ENCODE peak calls at places on chromosomes 5 and 9, in seven cellular contexts. C, L, J, B, F, D and Y are unnamed samples.

GRCh38 chr9:94913550-94913949 is 187.1 kb downstream of the AOPEP start:
- DNase-seq in C (no peak), L (no peak), J (no peak), B (no peak), F (no peak), D (no peak), Y (no peak)

GRCh38 chr5:83077662-83078261 is 415 bp downstream of the XRCC4 start:
- DNase-seq in C (no peak), L (no peak), J (peak), B (no peak), F (no peak), D (peak), Y (no peak)

GRCh38 chr5:146947181-146947941 is 68.8 kb upstream of the PPP2R2B start:
- DNase-seq in C (no peak), L (no peak), J (peak), B (peak), F (no peak), D (peak), Y (peak)

GRCh38 chr5:132055808-132056609 is 4.4 kb upstream of the IL3 start:
- DNase-seq in C (no peak), L (peak), J (no peak), B (no peak), F (no peak), D (peak), Y (no peak)

GRCh38 chr5:150114773-150115408 is 28.5 kb upstream of the CSF1R start:
- DNase-seq in C (peak), L (peak), J (no peak), B (no peak), F (no peak), D (no peak), Y (no peak)

GRCh38 chr5:67299317-67299716 is 102.7 kb upstream of the CD180 start:
- DNase-seq in C (no peak), L (no peak), J (no peak), B (no peak), F (no peak), D (no peak), Y (no peak)

GRCh38 chr9:120358877-120359276 is 221.1 kb downstream of the CDK5RAP2 start:
- DNase-seq in C (no peak), L (no peak), J (no peak), B (no peak), F (no peak), D (no peak), Y (no peak)

GRCh38 chr5:73160239-73160671 is 12.7 kb upstream of the TMEM174 start:
- DNase-seq in C (no peak), L (no peak), J (no peak), B (no peak), F (peak), D (peak), Y (peak)

GRCh38 chr9:91727316-91727861 is 222.6 kb downstream of the ROR2 start:
- DNase-seq in C (peak), L (no peak), J (peak), B (peak), F (no peak), D (peak), Y (peak)

GRCh38 chr5:118963169-118963568 is 25.2 kb downstream of the DTWD2 start:
- DNase-seq in C (no peak), L (no peak), J (no peak), B (no peak), F (no peak), D (no peak), Y (no peak)

GRCh38 chr9:70324963-70325362 is 66.2 kb downstream of the SMC5 start:
- DNase-seq in C (no peak), L (no peak), J (peak), B (no peak), F (no peak), D (no peak), Y (peak)

GRCh38 chr9:6450641-6451375 is 37.8 kb downstream of the UHRF2 start:
- DNase-seq in C (no peak), L (no peak), J (no peak), B (no peak), F (no peak), D (no peak), Y (no peak)

GRCh38 chr5:33690736-33691135 is 201.1 kb downstream of the ADAMTS12 start:
- DNase-seq in C (no peak), L (no peak), J (peak), B (no peak), F (no peak), D (no peak), Y (peak)